ENCODE peak calls at places on chromosomes 12 and 14, in six cellular contexts. O is activated naive CD4-positive, alpha-beta T cell; U is neuronal stem cell; X is GM04504; Y is adrenal gland; H is NCI-H460. D is an unnamed sample.

GRCh38 chr12:57477710-57478681 is 1.7 kb downstream of the ARHGAP9 start:
- DNase-seq in H (no peak), U (no peak), Y (peak), X (no peak), O (no peak), D (no peak)

GRCh38 chr12:94575645-94576393 is 74.5 kb downstream of the TMCC3 start:
- DNase-seq in X (no peak), U (no peak), O (no peak), Y (no peak), H (no peak), D (no peak)

GRCh38 chr12:59115526-59115925 is 195.2 kb upstream of the LRIG3 start:
- DNase-seq in Y (no peak), U (no peak), O (no peak), H (no peak), X (peak), D (no peak)

GRCh38 chr12:65568517-65568916 is 255.8 kb upstream of the HMGA2 start:
- DNase-seq in H (peak), Y (no peak), X (no peak), U (no peak), O (no peak), D (no peak)

GRCh38 chr14:103696027-103696402 is 19.2 kb downstream of the XRCC3 start:
- DNase-seq in O (no peak), Y (no peak), H (no peak), X (no peak), U (no peak), D (no peak)

GRCh38 chr12:67475725-67476124 is 172.8 kb upstream of the DYRK2 start:
- DNase-seq in O (no peak), U (no peak), H (no peak), X (peak), Y (no peak), D (no peak)

GRCh38 chr12:75446857-75447256 is 33.7 kb upstream of the GLIPR1 start:
- DNase-seq in H (no peak), X (no peak), O (no peak), Y (no peak), U (no peak), D (no peak)

GRCh38 chr12:113330505-113330904 is 4.4 kb downstream of the SLC8B1 start:
- DNase-seq in X (no peak), Y (no peak), O (no peak), H (no peak), U (no peak), D (no peak)

GRCh38 chr12:8057291-8057690 is 8.9 kb downstream of the C3AR1 start:
- DNase-seq in O (no peak), X (no peak), H (no peak), Y (no peak), U (no peak), D (no peak)

GRCh38 chr14:104440297-104440956 is 139.1 kb upstream of the C14orf180 start:
- DNase-seq in U (no peak), H (no peak), X (no peak), Y (no peak), O (no peak), D (no peak)

GRCh38 chr12:5944688-5945070 is 380 bp downstream of the ANO2 start:
- DNase-seq in U (no peak), Y (no peak), O (no peak), H (no peak), X (no peak), D (no peak)

GRCh38 chr12:77855548-77855947 is 24.9 kb downstream of the NAV3 start:
- DNase-seq in O (no peak), U (no peak), H (no peak), X (no peak), Y (no peak), D (no peak)